ENCODE peak calls at places on chromosomes 13 and 19, in five cellular contexts. U is HCT116, Z is fibroblast of lung, W is MM.1S, I is astrocyte. M is an unnamed sample.

GRCh38 chr13:51778407-51778806 is 25.6 kb downstream of the DHRS12 start:
- DNase-seq in U (no peak), Z (no peak), W (no peak), I (no peak), M (no peak)

GRCh38 chr19:4742717-4743646 is 19.3 kb upstream of the DPP9 start:
- DNase-seq in U (no peak), Z (no peak), W (no peak), I (no peak), M (no peak)

GRCh38 chr19:2848625-2849024 is 7.3 kb downstream of the ZNF555 start:
- DNase-seq in U (no peak), Z (no peak), W (no peak), I (no peak), M (no peak)

GRCh38 chr19:3471954-3472655 is 8.2 kb downstream of the SMIM24 start:
- DNase-seq in U (no peak), Z (peak), W (no peak), I (no peak), M (no peak)

GRCh38 chr13:53189162-53189561 is 160.5 kb downstream of the OLFM4 start:
- DNase-seq in U (no peak), Z (no peak), W (no peak), I (no peak), M (no peak)

GRCh38 chr19:6056801-6057650 is 53.3 kb downstream of the RFX2 start:
- DNase-seq in U (no peak), Z (peak), W (no peak), I (peak), M (peak)

GRCh38 chr19:46717034-46717715 is at the start of gene PRKD2:
- DNase-seq in U (no peak), Z (peak), W (peak), I (peak), M (no peak)

GRCh38 chr19:2213799-2214198 is 22.3 kb downstream of the PLEKHJ1 start:
- DNase-seq in U (no peak), Z (peak), W (no peak), I (no peak), M (no peak)

GRCh38 chr19:512548-513365 is 5.5 kb downstream of the TPGS1 start:
- DNase-seq in U (no peak), Z (no peak), W (no peak), I (no peak), M (no peak)

GRCh38 chr13:74217816-74218215 is 83.6 kb upstream of the KLF12 start:
- DNase-seq in U (no peak), Z (peak), W (no peak), I (peak), M (no peak)

GRCh38 chr19:51691122-51692064 is 1.7 kb upstream of the SPACA6 start:
- DNase-seq in U (no peak), Z (peak), W (no peak), I (peak), M (no peak)

GRCh38 chr19:7534531-7534980 is 961 bp upstream of the PNPLA6 start:
- DNase-seq in U (no peak), Z (peak), W (peak), I (peak), M (no peak)

GRCh38 chr19:48397263-48397635 is 3.8 kb downstream of the GRIN2D start:
- DNase-seq in U (no peak), Z (no peak), W (no peak), I (no peak), M (no peak)

GRCh38 chr13:22454586-22454985 is 726.2 kb upstream of the SGCG start:
- DNase-seq in U (no peak), Z (peak), W (no peak), I (no peak), M (no peak)

GRCh38 chr13:62278271-62278670 is 862.6 kb upstream of the PCDH20 start:
- DNase-seq in U (no peak), Z (no peak), W (no peak), I (no peak), M (no peak)

GRCh38 chr13:43749503-43749902 is 37.3 kb downstream of the ENOX1 start:
- DNase-seq in U (no peak), Z (no peak), W (no peak), I (no peak), M (no peak)

GRCh38 chr19:51166846-51167490 is 24.9 kb downstream of the SIGLEC7 start:
- DNase-seq in U (no peak), Z (no peak), W (no peak), I (no peak), M (no peak)

GRCh38 chr13:26308250-26308649 is 54.3 kb downstream of the CDK8 start:
- DNase-seq in U (no peak), Z (no peak), W (no peak), I (no peak), M (no peak)

GRCh38 chr13:113567681-113568080 is 16.9 kb upstream of the TFDP1 start:
- DNase-seq in U (no peak), Z (no peak), W (no peak), I (no peak), M (no peak)

GRCh38 chr19:35140207-35140897 is 1.7 kb downstream of the FXYD1 start:
- DNase-seq in U (no peak), Z (no peak), W (no peak), I (no peak), M (no peak)

GRCh38 chr19:2151339-2152229 is at the start of gene AP3D1:
- DNase-seq in U (peak), Z (peak), W (peak), I (peak), M (peak)

GRCh38 chr13:94209110-94209509 is 270.4 kb downstream of the DCT start:
- DNase-seq in U (no peak), Z (peak), W (no peak), I (no peak), M (no peak)

GRCh38 chr13:98098511-98098910 is 44.4 kb upstream of the FARP1 start:
- DNase-seq in U (no peak), Z (peak), W (no peak), I (peak), M (no peak)

GRCh38 chr19:42573642-42574041 is 21.1 kb downstream of the CEACAM8 start:
- DNase-seq in U (no peak), Z (no peak), W (no peak), I (no peak), M (no peak)

GRCh38 chr19:34173145-34173956 is 1.0 kb downstream of the LSM14A start:
- DNase-seq in U (no peak), Z (peak), W (peak), I (peak), M (no peak)

GRCh38 chr13:29260684-29261083 is 334.8 kb downstream of the SLC7A1 start:
- DNase-seq in U (no peak), Z (no peak), W (no peak), I (no peak), M (no peak)

GRCh38 chr19:49888478-49888901 is 8.2 kb downstream of the IL4I1 start:
- DNase-seq in U (no peak), Z (no peak), W (no peak), I (no peak), M (no peak)

GRCh38 chr13:110128546-110128945 is 178.4 kb downstream of the COL4A1 start:
- DNase-seq in U (no peak), Z (no peak), W (no peak), I (peak), M (no peak)

GRCh38 chr13:109630281-109630680 is 156.1 kb downstream of the IRS2 start:
- DNase-seq in U (no peak), Z (peak), W (no peak), I (no peak), M (no peak)

GRCh38 chr19:41009700-41010235 is 18.7 kb downstream of the CYP2B6 start:
- DNase-seq in U (no peak), Z (no peak), W (no peak), I (no peak), M (no peak)

GRCh38 chr13:111626371-111627305 is 306.2 kb downstream of the TEX29 start:
- DNase-seq in U (no peak), Z (no peak), W (no peak), I (no peak), M (no peak)

GRCh38 chr19:1287622-1288527 is 2.2 kb downstream of the EFNA2 start:
- DNase-seq in U (no peak), Z (no peak), W (no peak), I (no peak), M (no peak)

DNA sequence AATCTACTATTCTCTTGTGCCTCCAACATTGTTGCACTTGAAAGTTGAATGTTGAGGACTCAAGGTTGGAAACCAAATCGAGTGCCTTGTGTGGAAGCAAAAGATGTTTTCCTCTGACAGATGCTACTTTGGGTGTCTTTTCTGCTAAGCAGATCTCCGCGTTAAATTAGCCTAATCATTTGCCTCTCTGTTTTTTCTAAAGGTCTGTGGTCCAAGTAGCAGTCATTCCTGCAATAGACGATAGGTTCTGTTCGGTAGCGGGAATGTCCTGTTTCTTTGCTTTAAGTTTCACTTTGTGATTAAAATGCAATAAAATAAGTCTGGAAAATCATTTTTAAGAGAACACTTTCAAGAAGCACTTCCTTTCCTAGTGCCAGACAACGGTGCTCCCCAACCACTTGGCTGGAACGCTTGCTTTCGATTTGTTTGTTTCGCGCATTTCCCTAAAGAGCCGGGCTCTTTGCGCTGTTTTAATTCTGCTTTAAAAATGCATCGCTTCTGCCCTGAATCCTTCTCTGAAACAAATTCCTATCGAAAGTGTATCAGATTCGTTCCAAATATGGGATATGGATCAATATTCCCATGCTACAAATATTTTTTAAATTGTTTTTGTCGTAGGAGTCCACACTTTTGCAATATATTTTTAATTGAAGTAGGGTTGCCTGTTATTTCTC is 14.1 kb downstream of the ZIC2 start:
- DNase-seq in U (no peak), Z (peak), W (no peak), I (no peak), M (no peak)
- TF ChIP-seq EZH2 in U (no peak), Z (peak), W (no peak), I (no peak), M (peak)

GRCh38 chr13:78610381-78610883 is 7.1 kb upstream of the POU4F1 start:
- DNase-seq in U (no peak), Z (peak), W (no peak), I (no peak), M (no peak)

GRCh38 chr13:78607409-78608253 is 4.3 kb upstream of the POU4F1 start:
- DNase-seq in U (no peak), Z (peak), W (no peak), I (no peak), M (no peak)

GRCh38 chr13:78609464-78610205 is 6.3 kb upstream of the POU4F1 start:
- DNase-seq in U (no peak), Z (peak), W (no peak), I (no peak), M (no peak)

GRCh38 chr13:78608254-78608704 is 4.9 kb upstream of the POU4F1 start:
- DNase-seq in U (no peak), Z (no peak), W (no peak), I (no peak), M (no peak)

GRCh38 chr13:78608705-78609463 is 5.5 kb upstream of the POU4F1 start:
- DNase-seq in U (no peak), Z (peak), W (no peak), I (no peak), M (no peak)
- TF ChIP-seq EZH2 in U (no peak), Z (peak), W (no peak), I (peak), M (peak)

DNA sequence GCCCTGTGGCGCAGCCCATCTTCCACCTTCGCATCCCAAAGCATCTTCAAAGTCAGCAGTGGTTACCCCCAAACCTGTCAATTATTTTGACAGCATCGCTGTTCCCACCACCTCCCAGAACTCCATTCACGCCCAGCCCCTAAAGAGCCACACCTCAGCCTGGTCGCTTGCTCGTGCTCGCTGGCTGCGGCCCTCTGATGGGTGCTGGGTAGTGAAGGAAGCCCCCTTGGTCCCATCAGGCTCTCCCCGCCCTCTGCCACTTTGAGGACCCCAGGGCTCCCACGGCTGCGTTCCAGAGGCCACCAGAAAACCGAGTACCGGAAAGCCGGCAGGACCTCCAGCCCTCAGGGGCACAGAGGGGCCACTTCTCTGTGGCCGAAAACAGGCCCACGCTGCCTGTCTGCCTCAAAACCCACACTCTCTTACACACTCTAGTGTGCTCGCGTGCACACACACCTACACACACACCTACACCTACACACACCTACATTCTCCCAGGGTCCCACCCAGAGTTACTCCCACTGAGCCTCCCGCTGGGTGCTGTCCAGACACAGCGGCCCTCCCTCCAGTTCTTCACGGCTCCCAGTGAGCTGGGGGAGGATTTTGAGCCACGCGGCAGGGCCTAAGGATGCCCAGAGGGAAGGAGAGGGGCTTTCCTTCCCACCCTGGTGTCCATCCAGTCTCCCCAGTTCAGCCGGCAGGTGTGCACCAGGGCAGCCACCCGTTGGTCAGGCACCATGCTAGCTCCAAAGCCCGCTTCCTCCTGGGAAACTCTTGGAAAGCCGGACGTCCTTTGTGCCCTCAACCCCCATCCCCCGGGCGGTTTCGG is 1.9 kb downstream of the VSTM2B start:
- DNase-seq in U (no peak), Z (no peak), W (no peak), I (no peak), M (no peak)
- TF ChIP-seq EZH2 in U (no peak), Z (no peak), W (no peak), I (no peak), M (peak)

GRCh38 chr13:35470671-35471465 is 5.6 kb downstream of the MAB21L1 start:
- DNase-seq in U (no peak), Z (peak), W (no peak), I (peak), M (no peak)

GRCh38 chr13:35469781-35470380 is 6.6 kb downstream of the MAB21L1 start:
- DNase-seq in U (no peak), Z (no peak), W (no peak), I (no peak), M (no peak)

GRCh38 chr13:35474551-35474950 is 1.9 kb downstream of the MAB21L1 start:
- DNase-seq in U (no peak), Z (peak), W (no peak), I (no peak), M (no peak)

GRCh38 chr13:35472308-35473008 is 4.0 kb downstream of the MAB21L1 start:
- DNase-seq in U (no peak), Z (no peak), W (peak), I (no peak), M (no peak)

GRCh38 chr13:35471466-35472307 is 4.8 kb downstream of the MAB21L1 start:
- DNase-seq in U (no peak), Z (peak), W (no peak), I (no peak), M (no peak)
- TF ChIP-seq EZH2 in U (no peak), Z (no peak), W (no peak), I (no peak), M (no peak)

GRCh38 chr13:27830010-27830409 is 37.7 kb downstream of the GSX1 start:
- DNase-seq in U (peak), Z (peak), W (peak), I (no peak), M (no peak)

GRCh38 chr13:27827646-27828045 is 35.4 kb downstream of the GSX1 start:
- DNase-seq in U (no peak), Z (no peak), W (no peak), I (no peak), M (no peak)

GRCh38 chr13:27825153-27825552 is 32.9 kb downstream of the GSX1 start:
- DNase-seq in U (no peak), Z (no peak), W (no peak), I (no peak), M (no peak)

GRCh38 chr13:27824121-27824520 is 31.8 kb downstream of the GSX1 start:
- DNase-seq in U (no peak), Z (no peak), W (no peak), I (no peak), M (no peak)

DNA sequence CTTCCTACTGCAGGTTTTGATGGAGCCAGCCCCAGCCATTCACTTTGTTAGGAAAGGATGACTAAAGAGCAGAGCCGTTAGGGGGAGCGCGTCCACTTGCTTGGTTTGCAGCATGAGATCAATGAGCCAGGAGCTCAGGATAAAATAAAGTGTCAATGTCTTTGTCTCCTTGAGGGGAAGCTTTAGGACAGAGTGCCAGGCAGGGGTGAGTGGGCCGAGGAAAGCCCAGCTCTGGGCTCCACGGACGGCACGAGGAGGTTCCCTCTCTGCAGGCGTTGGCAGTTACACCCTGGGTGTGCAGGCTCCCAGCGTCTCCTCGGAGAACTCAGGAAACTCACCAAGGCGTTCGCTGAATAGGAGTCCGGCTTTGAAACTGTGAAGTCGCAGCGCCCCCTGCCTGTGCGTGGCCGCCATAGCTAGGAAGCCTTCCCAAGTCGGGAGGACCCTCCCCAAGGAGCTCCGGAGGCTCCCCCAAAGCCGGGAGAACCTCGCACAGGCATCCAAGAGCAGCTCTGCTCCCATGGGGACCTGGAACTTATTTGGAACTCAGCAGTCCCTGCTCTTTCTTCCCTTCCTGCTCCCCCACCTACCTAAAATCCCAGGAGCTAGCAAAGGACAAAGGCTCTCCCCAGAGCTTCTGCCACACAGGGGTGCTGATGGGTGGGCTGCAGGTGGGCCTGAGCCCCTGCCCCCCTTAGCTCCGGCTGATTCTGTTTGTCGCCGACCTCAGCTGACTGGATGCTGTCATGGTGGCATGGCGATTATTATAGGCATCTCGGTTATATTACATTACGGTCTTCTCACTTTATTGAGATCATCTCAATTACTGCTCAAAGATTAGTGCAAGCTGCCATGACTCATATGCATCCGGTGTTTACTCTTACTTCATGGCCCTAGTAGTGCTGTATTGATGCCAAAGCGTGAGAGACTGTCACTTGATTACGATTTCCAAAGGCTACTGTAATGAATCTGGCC is 34.4 kb downstream of the GSX1 start:
- DNase-seq in U (peak), Z (peak), W (peak), I (peak), M (peak)
- TF ChIP-seq EZH2 in U (no peak), Z (no peak), W (no peak), I (no peak), M (no peak)

DNA sequence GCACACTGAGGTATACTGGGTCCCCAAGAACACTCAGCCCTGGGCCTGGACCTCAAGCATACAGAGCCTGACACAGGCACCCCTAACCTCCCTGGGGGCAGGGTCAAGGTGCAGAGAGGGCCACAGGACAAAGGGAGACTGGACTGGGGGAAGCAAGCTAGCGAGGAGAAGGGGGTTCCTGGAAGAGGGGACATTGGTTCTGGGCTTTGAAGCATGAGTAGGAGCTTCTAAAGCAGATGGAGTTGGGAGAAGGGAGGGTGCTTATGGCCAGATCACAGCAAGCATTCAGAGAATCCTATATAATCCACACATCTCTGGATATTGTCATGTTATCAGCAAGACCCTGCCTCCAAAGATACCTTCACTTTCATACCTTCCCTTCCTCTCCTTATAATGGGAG is 3.2 kb downstream of the CIB3 start:
- DNase-seq in U (no peak), Z (no peak), W (no peak), I (no peak), M (no peak)
- TF ChIP-seq EZH2 in U (no peak), Z (no peak), W (no peak), I (no peak), M (no peak)

GRCh38 chr19:10538204-10538603 is 5.5 kb upstream of the ATG4D start:
- DNase-seq in U (no peak), Z (no peak), W (no peak), I (no peak), M (no peak)

GRCh38 chr19:10532457-10532856 is 11.2 kb upstream of the ATG4D start:
- DNase-seq in U (no peak), Z (no peak), W (no peak), I (no peak), M (no peak)

GRCh38 chr19:10533656-10534386 is 9.9 kb upstream of the ATG4D start:
- DNase-seq in U (no peak), Z (peak), W (no peak), I (peak), M (no peak)

GRCh38 chr19:10535613-10536012 is 8.1 kb upstream of the ATG4D start:
- DNase-seq in U (no peak), Z (no peak), W (no peak), I (no peak), M (peak)

GRCh38 chr19:10537668-10538067 is 6.0 kb upstream of the ATG4D start:
- DNase-seq in U (no peak), Z (no peak), W (no peak), I (no peak), M (no peak)
- TF ChIP-seq EZH2 in U (no peak), Z (no peak), W (no peak), I (no peak), M (no peak)

M was measured in keratinocyte.